ENCODE peak calls at places on chromosomes 16 and 17, in four cellular contexts. One of them, this sample, is unnamed.

GRCh38 chr17:77354721-77355455 is 214.1 kb downstream of the SEC14L1 start:
- DNase-seq in HepG2: peak
- DNase-seq in A549: peak
- DNase-seq in K562: no peak
- DNase-seq in this sample: no peak

GRCh38 chr17:78037280-78037679 is 78.8 kb downstream of the TNRC6C start:
- DNase-seq in HepG2: no peak
- DNase-seq in A549: no peak
- DNase-seq in K562: no peak
- DNase-seq in this sample: no peak

GRCh38 chr16:87149051-87149450 is 168.1 kb downstream of the C16orf95 start:
- DNase-seq in HepG2: no peak
- DNase-seq in A549: no peak
- DNase-seq in K562: no peak
- DNase-seq in this sample: no peak

GRCh38 chr17:59963738-59964454 is 644 bp downstream of the RNFT1 start:
- DNase-seq in HepG2: peak
- DNase-seq in A549: no peak
- DNase-seq in K562: peak
- DNase-seq in this sample: no peak

GRCh38 chr17:56867948-56868376 is 34.0 kb downstream of the DGKE start:
- DNase-seq in HepG2: no peak
- DNase-seq in A549: no peak
- DNase-seq in K562: no peak
- DNase-seq in this sample: no peak

GRCh38 chr16:14187517-14188338 is 116.6 kb downstream of the MRTFB start:
- DNase-seq in HepG2: no peak
- DNase-seq in A549: no peak
- DNase-seq in K562: no peak
- DNase-seq in this sample: no peak

GRCh38 chr17:13321932-13322701 is 279.6 kb downstream of the HS3ST3A1 start:
- DNase-seq in HepG2: peak
- DNase-seq in A549: no peak
- DNase-seq in K562: no peak
- DNase-seq in this sample: no peak

GRCh38 chr16:3147757-3148104 is 12.9 kb downstream of the ZNF213 start:
- DNase-seq in HepG2: no peak
- DNase-seq in A549: no peak
- DNase-seq in K562: no peak
- DNase-seq in this sample: no peak

GRCh38 chr17:64615025-64615677 is 47.0 kb downstream of the SMURF2 start:
- DNase-seq in HepG2: no peak
- DNase-seq in A549: no peak
- DNase-seq in K562: no peak
- DNase-seq in this sample: no peak

GRCh38 chr17:75517277-75517865 is 1.0 kb downstream of the TSEN54 start:
- DNase-seq in HepG2: no peak
- DNase-seq in A549: no peak
- DNase-seq in K562: no peak
- DNase-seq in this sample: no peak

GRCh38 chr17:15123593-15124590 is 141.2 kb downstream of the PMP22 start:
- DNase-seq in HepG2: no peak
- DNase-seq in A549: no peak
- DNase-seq in K562: no peak
- DNase-seq in this sample: no peak

GRCh38 chr16:6562985-6563384 is 769.7 kb upstream of the RBFOX1 start:
- DNase-seq in HepG2: no peak
- DNase-seq in A549: no peak
- DNase-seq in K562: no peak
- DNase-seq in this sample: no peak

GRCh38 chr16:14232106-14232890 is 161.2 kb downstream of the MRTFB start:
- DNase-seq in HepG2: no peak
- DNase-seq in A549: no peak
- DNase-seq in K562: no peak
- DNase-seq in this sample: no peak

GRCh38 chr16:89826531-89827382 is 1.5 kb upstream of the SPIRE2 start:
- DNase-seq in HepG2: no peak
- DNase-seq in A549: peak
- DNase-seq in K562: no peak
- DNase-seq in this sample: no peak

GRCh38 chr17:80956321-80957190 is 35.1 kb upstream of the CHMP6 start:
- DNase-seq in HepG2: no peak
- DNase-seq in A549: no peak
- DNase-seq in K562: no peak
- DNase-seq in this sample: no peak

GRCh38 chr17:44527102-44527501 is 23.9 kb upstream of the GPATCH8 start:
- DNase-seq in HepG2: no peak
- DNase-seq in A549: no peak
- DNase-seq in K562: no peak
- DNase-seq in this sample: no peak

GRCh38 chr16:29744541-29745101 is 1.2 kb downstream of the C16orf54 start:
- DNase-seq in HepG2: no peak
- DNase-seq in A549: no peak
- DNase-seq in K562: no peak
- DNase-seq in this sample: no peak

GRCh38 chr17:65436871-65437270 is 124.6 kb downstream of the AXIN2 start:
- DNase-seq in HepG2: no peak
- DNase-seq in A549: no peak
- DNase-seq in K562: no peak
- DNase-seq in this sample: no peak

GRCh38 chr16:1763521-1764511 is 7.5 kb downstream of the NME3 start:
- DNase-seq in HepG2: no peak
- DNase-seq in A549: peak
- DNase-seq in K562: peak
- DNase-seq in this sample: peak

GRCh38 chr16:10754941-10755340 is 11.3 kb downstream of the NUBP1 start:
- DNase-seq in HepG2: no peak
- DNase-seq in A549: no peak
- DNase-seq in K562: no peak
- DNase-seq in this sample: no peak

GRCh38 chr17:17738901-17739300 is 57.6 kb downstream of the RAI1 start:
- DNase-seq in HepG2: no peak
- DNase-seq in A549: peak
- DNase-seq in K562: no peak
- DNase-seq in this sample: no peak

GRCh38 chr17:42853968-42854790 is 3.2 kb downstream of the AOC3 start:
- DNase-seq in HepG2: peak
- DNase-seq in A549: no peak
- DNase-seq in K562: no peak
- DNase-seq in this sample: no peak

GRCh38 chr17:42853004-42853403 is 2.0 kb downstream of the AOC3 start:
- DNase-seq in HepG2: no peak
- DNase-seq in A549: no peak
- DNase-seq in K562: no peak
- DNase-seq in this sample: no peak

GRCh38 chr17:42855048-42855596 is 4.1 kb downstream of the AOC3 start:
- DNase-seq in HepG2: peak
- DNase-seq in A549: no peak
- DNase-seq in K562: no peak
- DNase-seq in this sample: no peak

GRCh38 chr17:42853597-42853967 is 2.6 kb downstream of the AOC3 start:
- DNase-seq in HepG2: no peak
- DNase-seq in A549: no peak
- DNase-seq in K562: no peak
- DNase-seq in this sample: no peak

DNA sequence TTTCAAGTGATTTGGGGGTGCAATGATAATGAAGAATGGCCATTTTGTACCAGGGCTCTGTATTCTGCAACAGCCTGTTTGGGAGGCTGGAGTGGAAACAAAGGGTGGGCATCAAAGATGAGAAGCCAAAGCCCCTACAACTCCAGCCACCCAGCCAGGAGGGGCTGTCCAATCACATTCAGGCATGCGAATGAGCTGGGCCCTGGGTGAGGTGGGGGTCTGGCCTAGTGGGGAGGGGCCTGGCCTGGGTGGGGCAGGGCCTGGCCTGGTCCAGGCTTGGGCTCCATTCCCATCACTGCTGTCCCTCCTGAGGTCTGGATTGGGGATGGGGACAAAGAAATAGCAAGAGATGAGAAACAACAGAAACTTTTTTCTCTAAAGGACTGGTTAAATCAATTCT is 6.4 kb downstream of the AOC3 start:
- DNase-seq in HepG2: no peak
- DNase-seq in A549: no peak
- DNase-seq in K562: no peak
- DNase-seq in this sample: no peak
- TF ChIP-seq PHF8 in HepG2: no peak
- TF ChIP-seq PHF8 in A549: no peak
- TF ChIP-seq PHF8 in K562: no peak
- TF ChIP-seq PHF8 in this sample: no peak

DNA sequence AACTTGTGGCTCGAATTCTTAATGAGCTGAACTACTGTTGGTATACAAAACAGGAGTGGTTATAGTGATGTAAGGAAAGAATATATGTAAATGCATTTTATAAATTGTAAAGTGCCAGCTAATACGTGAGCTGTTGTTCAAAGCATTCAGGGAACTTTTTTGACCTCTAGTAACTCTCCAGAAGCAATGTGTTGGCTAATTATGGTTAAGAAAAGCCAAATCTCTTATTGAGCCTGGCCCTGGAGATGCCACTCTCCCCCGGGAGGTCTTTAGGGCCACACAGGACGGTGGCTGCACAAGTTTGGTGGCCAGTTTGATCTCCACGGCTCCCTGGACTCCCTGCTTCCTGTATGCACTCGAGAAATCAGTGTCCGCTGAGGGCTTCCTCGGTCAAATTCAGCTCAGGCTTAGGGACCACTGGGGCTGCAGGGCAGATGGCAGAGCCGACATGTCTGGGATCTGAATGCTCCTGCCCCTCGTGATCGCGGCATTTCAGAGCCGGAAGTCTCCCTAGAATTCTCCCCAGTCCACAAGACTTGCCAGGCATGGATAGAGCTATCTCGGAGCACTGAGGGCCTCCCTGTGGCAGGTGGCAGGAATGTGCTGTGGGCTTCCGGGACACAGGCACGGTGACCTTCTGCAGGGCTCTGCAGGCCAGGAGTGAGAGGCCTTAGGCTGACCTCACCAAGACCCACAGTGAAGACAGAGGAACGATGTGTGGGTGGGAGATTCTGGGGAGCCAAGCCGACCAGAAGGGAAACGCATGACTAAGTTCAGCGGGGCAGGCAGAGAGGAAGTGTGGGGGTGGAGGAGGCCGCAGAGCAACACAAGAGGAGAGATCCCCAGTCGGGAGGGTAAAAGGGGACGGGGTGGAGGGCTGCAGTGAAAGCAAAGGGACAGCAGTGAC is 18.6 kb upstream of the PITPNM3 start:
- DNase-seq in HepG2: no peak
- DNase-seq in A549: no peak
- DNase-seq in K562: peak
- DNase-seq in this sample: no peak
- TF ChIP-seq PHF8 in HepG2: no peak
- TF ChIP-seq PHF8 in A549: no peak
- TF ChIP-seq PHF8 in K562: no peak
- TF ChIP-seq PHF8 in this sample: no peak

DNA sequence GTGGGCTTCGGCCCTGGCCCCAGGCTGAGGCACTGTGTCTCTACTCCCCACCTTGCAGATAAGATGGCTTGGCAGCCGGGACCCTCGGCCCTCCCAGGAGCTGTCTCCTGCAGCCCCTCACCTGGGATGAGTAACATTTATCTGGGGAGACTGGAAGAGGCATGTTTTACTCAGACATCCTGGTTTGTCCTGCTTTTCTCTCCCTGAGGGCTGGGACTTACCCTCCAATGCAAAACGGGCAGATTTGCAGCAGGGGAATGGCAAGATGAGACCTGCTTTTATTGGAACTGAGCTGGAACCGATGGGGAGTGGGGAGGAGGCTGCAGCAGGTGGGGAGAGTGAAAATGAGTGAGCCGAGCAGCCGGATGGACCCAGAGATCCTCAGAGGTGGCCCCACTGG is 27.3 kb upstream of the UBE2G1 start:
- DNase-seq in HepG2: no peak
- DNase-seq in A549: no peak
- DNase-seq in K562: no peak
- DNase-seq in this sample: no peak
- TF ChIP-seq PHF8 in HepG2: no peak
- TF ChIP-seq PHF8 in A549: no peak
- TF ChIP-seq PHF8 in K562: no peak
- TF ChIP-seq PHF8 in this sample: no peak

DNA sequence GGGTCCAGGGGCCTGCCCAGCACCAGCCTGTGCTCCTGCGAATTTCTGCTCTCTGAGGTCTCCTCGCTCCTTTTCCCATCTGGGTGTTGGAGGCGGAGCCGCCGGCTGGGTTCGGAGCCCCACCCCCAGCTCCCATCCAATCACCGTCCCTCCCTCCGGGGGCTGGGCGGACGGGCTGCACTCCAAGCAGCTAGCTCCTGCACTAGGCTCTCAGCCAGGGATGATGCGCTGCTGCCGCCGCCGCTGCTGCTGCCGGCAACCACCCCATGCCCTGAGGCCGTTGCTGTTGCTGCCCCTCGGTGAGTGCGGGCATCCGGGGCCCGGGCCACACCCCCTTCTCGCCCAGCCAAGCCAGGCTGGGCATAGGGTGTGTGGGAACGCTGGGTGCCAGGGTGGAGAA is at the start of gene NRN1L:
- DNase-seq in HepG2: no peak
- DNase-seq in A549: no peak
- DNase-seq in K562: peak
- DNase-seq in this sample: peak
- TF ChIP-seq PHF8 in HepG2: no peak
- TF ChIP-seq PHF8 in A549: no peak
- TF ChIP-seq PHF8 in K562: no peak
- TF ChIP-seq PHF8 in this sample: no peak

GRCh38 chr16:81745704-81746558 is 33.2 kb upstream of the PLCG2 start:
- DNase-seq in HepG2: peak
- DNase-seq in A549: peak
- DNase-seq in K562: peak
- DNase-seq in this sample: no peak

GRCh38 chr16:81746566-81746965 is 32.5 kb upstream of the PLCG2 start:
- DNase-seq in HepG2: no peak
- DNase-seq in A549: no peak
- DNase-seq in K562: no peak
- DNase-seq in this sample: no peak

GRCh38 chr16:81744385-81744784 is 34.7 kb upstream of the PLCG2 start:
- DNase-seq in HepG2: no peak
- DNase-seq in A549: no peak
- DNase-seq in K562: no peak
- DNase-seq in this sample: no peak

GRCh38 chr16:81748476-81749198 is 30.5 kb upstream of the PLCG2 start:
- DNase-seq in HepG2: no peak
- DNase-seq in A549: no peak
- DNase-seq in K562: no peak
- DNase-seq in this sample: no peak

GRCh38 chr16:81744911-81745310 is 34.2 kb upstream of the PLCG2 start:
- DNase-seq in HepG2: no peak
- DNase-seq in A549: no peak
- DNase-seq in K562: no peak
- DNase-seq in this sample: no peak
- TF ChIP-seq PHF8 in HepG2: no peak
- TF ChIP-seq PHF8 in A549: no peak
- TF ChIP-seq PHF8 in K562: no peak
- TF ChIP-seq PHF8 in this sample: no peak

GRCh38 chr17:73342549-73343167 is 30.9 kb upstream of the CDC42EP4 start:
- DNase-seq in HepG2: no peak
- DNase-seq in A549: peak
- DNase-seq in K562: peak
- DNase-seq in this sample: no peak
- TF ChIP-seq PHF8 in HepG2: no peak
- TF ChIP-seq PHF8 in A549: no peak
- TF ChIP-seq PHF8 in K562: no peak
- TF ChIP-seq PHF8 in this sample: no peak

This sample was measured in H1.